ENCODE peak calls at places on chromosomes 4 and X, in six cellular contexts. L is fibroblast of lung, F is MM.1S, I is fibroblast of mammary gland, A is breast epithelium, S is osteocyte. T is an unnamed sample.

GRCh38 chrX:54921427-54922021 is 900 bp downstream of the TRO start:
- DNase-seq in S (peak), I (peak), F (peak), A (no peak), L (peak), T (peak)

GRCh38 chr4:8607603-8608481 is 15.3 kb downstream of the CPZ start:
- DNase-seq in L (no peak), S (peak), F (peak), A (no peak), I (no peak), T (no peak)

GRCh38 chr4:23747131-23747752 is 142.6 kb downstream of the PPARGC1A start:
- DNase-seq in L (no peak), F (no peak), S (no peak), I (no peak), A (peak), T (no peak)

GRCh38 chr4:25531272-25531671 is 124.4 kb upstream of the SLC34A2 start:
- DNase-seq in F (no peak), S (no peak), A (no peak), I (no peak), L (no peak), T (no peak)

GRCh38 chr4:67723949-67724348 is 23.0 kb upstream of the UBA6 start:
- DNase-seq in S (no peak), L (no peak), I (no peak), F (no peak), A (no peak), T (no peak)

GRCh38 chr4:38935391-38936073 is 67.9 kb downstream of the FAM114A1 start:
- DNase-seq in I (no peak), A (no peak), L (no peak), S (no peak), F (no peak), T (peak)

GRCh38 chr4:59553063-59553738 is 1646.9 kb upstream of the ADGRL3 start:
- DNase-seq in L (peak), F (peak), I (peak), S (no peak), A (no peak), T (no peak)

GRCh38 chr4:95599777-95600436 is 51.1 kb upstream of the UNC5C start:
- DNase-seq in L (no peak), A (no peak), F (peak), S (no peak), I (no peak), T (no peak)

GRCh38 chr4:168766537-168767316 is 243.3 kb downstream of the CBR4 start:
- DNase-seq in F (no peak), L (peak), S (no peak), A (no peak), I (peak), T (no peak)

GRCh38 chr4:100509386-100509785 is 8.4 kb downstream of the EMCN start:
- DNase-seq in F (no peak), I (no peak), S (no peak), A (no peak), L (no peak), T (no peak)

GRCh38 chr4:147958459-147959065 is 226.7 kb downstream of the ARHGAP10 start:
- DNase-seq in F (no peak), A (no peak), I (no peak), S (no peak), L (no peak), T (no peak)

GRCh38 chrX:85052636-85053343 is 49.1 kb downstream of the APOOL start:
- DNase-seq in L (peak), S (no peak), I (peak), A (no peak), F (no peak), T (peak)

GRCh38 chrX:17738002-17738713 is 865 bp downstream of the SCML1 start:
- DNase-seq in L (peak), F (peak), I (peak), A (peak), S (no peak), T (no peak)

GRCh38 chr4:89757154-89757723 is 79.7 kb downstream of the SNCA start:
- DNase-seq in S (no peak), F (no peak), I (no peak), L (no peak), A (no peak), T (no peak)

GRCh38 chrX:138794285-138794684 is 82.8 kb upstream of the FGF13 start:
- DNase-seq in A (no peak), S (no peak), F (no peak), L (no peak), I (peak), T (no peak)

GRCh38 chr4:57612279-57612678 is 502.1 kb upstream of the IGFBP7 start:
- DNase-seq in A (no peak), S (no peak), I (no peak), L (no peak), F (no peak), T (no peak)

GRCh38 chr4:63700569-63700968 is 708.7 kb downstream of the TECRL start:
- DNase-seq in F (no peak), S (no peak), A (no peak), L (no peak), I (no peak), T (no peak)

GRCh38 chrX:47644557-47645091 is 5.7 kb downstream of the ELK1 start:
- DNase-seq in A (no peak), F (peak), S (no peak), I (peak), L (peak), T (no peak)

GRCh38 chr4:73832651-73833237 is 3.7 kb upstream of the CXCL6 start:
- DNase-seq in L (peak), A (no peak), S (no peak), F (no peak), I (peak), T (no peak)

GRCh38 chrX:72027024-72027913 is 104.4 kb downstream of the RTL5 start:
- DNase-seq in I (no peak), A (peak), L (no peak), F (no peak), S (peak), T (no peak)

GRCh38 chr4:2651546-2651945 is 104.6 kb downstream of the TNIP2 start:
- DNase-seq in F (no peak), S (peak), A (no peak), L (no peak), I (no peak), T (no peak)

GRCh38 chrX:7147431-7147977 is at the start of gene STS:
- DNase-seq in F (peak), L (peak), I (peak), A (peak), S (peak), T (no peak)

GRCh38 chr4:18621186-18621585 is 599.6 kb upstream of the LCORL start:
- DNase-seq in S (no peak), F (no peak), L (no peak), A (no peak), I (no peak), T (no peak)

GRCh38 chr4:145879598-145879997 is 59.0 kb downstream of the ZNF827 start:
- DNase-seq in L (no peak), S (no peak), A (peak), F (no peak), I (peak), T (no peak)

GRCh38 chr4:87093443-87094123 is 126.8 kb downstream of the KLHL8 start:
- DNase-seq in F (peak), S (no peak), A (no peak), I (peak), L (peak), T (no peak)

GRCh38 chrX:72712094-72712755 is 1.9 kb downstream of the PHKA1 start:
- DNase-seq in L (peak), F (peak), A (no peak), I (peak), S (no peak), T (no peak)

GRCh38 chr4:106893395-106893881 is 142.7 kb downstream of the DKK2 start:
- DNase-seq in F (no peak), S (no peak), I (no peak), A (no peak), L (no peak), T (no peak)

GRCh38 chr4:106892786-106893185 is 143.3 kb downstream of the DKK2 start:
- DNase-seq in A (no peak), L (no peak), I (no peak), S (no peak), F (no peak), T (no peak)

GRCh38 chr4:106893903-106894302 is 142.2 kb downstream of the DKK2 start:
- DNase-seq in L (no peak), I (no peak), F (no peak), A (no peak), S (no peak), T (no peak)

DNA sequence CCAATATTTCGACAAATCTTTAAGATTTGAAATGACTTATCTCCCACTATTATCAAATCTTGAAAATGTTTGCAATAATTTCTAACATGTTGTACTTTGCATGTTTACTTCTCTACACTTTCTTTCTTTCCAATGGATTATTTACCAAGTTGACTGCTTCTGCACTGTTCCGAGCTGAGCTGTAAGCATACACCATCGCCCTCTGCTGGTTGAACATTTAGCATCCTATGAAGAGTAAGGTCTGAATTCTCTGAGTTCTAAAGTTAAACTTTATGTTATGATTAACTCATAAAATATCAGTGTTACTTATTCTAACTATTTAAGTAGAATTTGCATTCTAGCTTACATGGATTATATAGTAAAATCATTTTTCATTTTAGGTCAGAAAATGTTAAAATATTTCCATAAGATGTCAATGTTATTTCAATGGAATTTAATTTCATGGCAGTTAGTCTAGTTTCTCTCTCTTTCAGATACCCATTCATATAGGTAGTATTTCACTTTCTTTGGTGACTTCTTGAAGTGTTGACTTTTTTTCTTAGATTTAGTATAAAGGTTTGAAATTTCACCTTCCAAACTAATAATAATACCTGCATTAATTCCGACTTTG is 137.4 kb downstream of the DKK2 start:
- DNase-seq in I (peak), F (peak), L (peak), A (no peak), S (no peak), T (peak)
- TF ChIP-seq CTCF in I (peak), F (peak), L (peak), A (peak), S (peak), T (peak)

GRCh38 chrX:53246231-53246630 is 21.2 kb upstream of the KDM5C start:
- DNase-seq in S (no peak), F (no peak), I (no peak), L (no peak), A (no peak), T (no peak)

GRCh38 chrX:53242310-53242709 is 17.3 kb upstream of the KDM5C start:
- DNase-seq in F (no peak), I (no peak), A (no peak), L (no peak), S (no peak), T (no peak)

GRCh38 chrX:53247928-53248327 is 22.9 kb upstream of the KDM5C start:
- DNase-seq in S (no peak), L (no peak), A (no peak), I (no peak), F (no peak), T (no peak)

GRCh38 chrX:53241558-53241957 is 16.6 kb upstream of the KDM5C start:
- DNase-seq in F (no peak), L (no peak), I (no peak), S (no peak), A (no peak), T (no peak)

GRCh38 chrX:53244610-53245009 is 19.6 kb upstream of the KDM5C start:
- DNase-seq in F (no peak), I (no peak), S (no peak), A (no peak), L (no peak), T (no peak)
- TF ChIP-seq CTCF in F (peak), I (peak), S (peak), A (no peak), L (no peak), T (peak)

GRCh38 chrX:124818764-124819163 is 472.4 kb downstream of the SH2D1A start:
- DNase-seq in F (no peak), I (no peak), A (no peak), S (no peak), L (no peak), T (no peak)
- TF ChIP-seq CTCF in F (no peak), I (no peak), A (no peak), S (no peak), L (no peak), T (no peak)

GRCh38 chr4:165199722-165200121 is 7.6 kb upstream of the KLHL2 start:
- DNase-seq in S (no peak), L (peak), F (no peak), A (peak), I (no peak), T (no peak)

GRCh38 chr4:165204462-165204830 is 2.9 kb upstream of the KLHL2 start:
- DNase-seq in L (peak), F (no peak), I (peak), A (no peak), S (no peak), T (no peak)

GRCh38 chr4:165203541-165204461 is 3.6 kb upstream of the KLHL2 start:
- DNase-seq in L (no peak), S (no peak), A (no peak), I (no peak), F (no peak), T (no peak)

GRCh38 chr4:165199286-165199685 is 8.1 kb upstream of the KLHL2 start:
- DNase-seq in S (no peak), A (no peak), F (no peak), L (peak), I (no peak), T (no peak)

DNA sequence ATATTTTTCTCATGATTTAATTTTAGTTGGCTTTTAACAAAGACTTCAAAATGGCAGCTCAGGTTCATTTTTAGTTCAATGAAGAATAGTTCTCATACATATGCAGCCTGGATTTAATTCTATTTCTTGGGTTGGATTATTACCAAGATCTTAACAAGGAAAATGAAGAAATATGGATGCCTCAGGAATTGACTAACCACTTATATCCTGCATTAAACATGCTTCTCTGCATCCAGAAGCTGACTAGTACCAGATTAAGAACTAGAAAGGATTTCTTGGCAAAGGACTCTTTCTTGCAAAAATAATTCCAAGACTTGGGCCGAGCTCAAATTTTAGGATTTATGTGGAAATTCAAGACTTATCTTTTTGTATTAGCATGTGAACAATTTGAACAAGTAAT is 5.6 kb upstream of the KLHL2 start:
- DNase-seq in I (peak), S (no peak), L (peak), F (no peak), A (no peak), T (peak)
- TF ChIP-seq CTCF in I (no peak), S (no peak), L (no peak), F (no peak), A (no peak), T (no peak)

GRCh38 chrX:103536732-103537131 is 17.4 kb upstream of the RAB40A start:
- DNase-seq in A (no peak), I (no peak), L (no peak), S (no peak), F (no peak), T (no peak)
- TF ChIP-seq CTCF in A (no peak), I (no peak), L (no peak), S (no peak), F (no peak), T (no peak)